ENCODE peak calls at places on chromosome 12, in seven cellular contexts. One of them, this sample, is unnamed.

GRCh38 chr12:76246611-76247010 is 101.6 kb downstream of the BBS10 start:
- DNase-seq in CD8-positive, alpha-beta memory T cell: no peak
- DNase-seq in SK-N-DZ: no peak
- DNase-seq in stimulated activated naive B cell treated with anti-CD40 and anti-IgM and Interleukin-4, amounts not matched to agents 10 μg/mL and 1 μg/mL and 100 μg/mL, for 72 hours: no peak
- DNase-seq in AML-193: no peak
- DNase-seq in effector CD4-positive, alpha-beta T cell: no peak
- DNase-seq in naive thymus-derived CD4-positive, alpha-beta T cell: no peak
- DNase-seq in this sample: no peak

GRCh38 chr12:113149361-113150150 is at the start of gene CFAP73:
- DNase-seq in CD8-positive, alpha-beta memory T cell: no peak
- DNase-seq in SK-N-DZ: peak
- DNase-seq in stimulated activated naive B cell treated with anti-CD40 and anti-IgM and Interleukin-4, amounts not matched to agents 10 μg/mL and 1 μg/mL and 100 μg/mL, for 72 hours: no peak
- DNase-seq in AML-193: no peak
- DNase-seq in effector CD4-positive, alpha-beta T cell: no peak
- DNase-seq in naive thymus-derived CD4-positive, alpha-beta T cell: no peak
- DNase-seq in this sample: no peak

GRCh38 chr12:102426599-102427541 is 53.5 kb downstream of the IGF1 start:
- DNase-seq in CD8-positive, alpha-beta memory T cell: no peak
- DNase-seq in SK-N-DZ: no peak
- DNase-seq in stimulated activated naive B cell treated with anti-CD40 and anti-IgM and Interleukin-4, amounts not matched to agents 10 μg/mL and 1 μg/mL and 100 μg/mL, for 72 hours: no peak
- DNase-seq in AML-193: no peak
- DNase-seq in effector CD4-positive, alpha-beta T cell: no peak
- DNase-seq in naive thymus-derived CD4-positive, alpha-beta T cell: no peak
- DNase-seq in this sample: no peak

GRCh38 chr12:125220404-125221273 is 155.4 kb downstream of the AACS start:
- DNase-seq in CD8-positive, alpha-beta memory T cell: no peak
- DNase-seq in SK-N-DZ: no peak
- DNase-seq in stimulated activated naive B cell treated with anti-CD40 and anti-IgM and Interleukin-4, amounts not matched to agents 10 μg/mL and 1 μg/mL and 100 μg/mL, for 72 hours: no peak
- DNase-seq in AML-193: no peak
- DNase-seq in effector CD4-positive, alpha-beta T cell: no peak
- DNase-seq in naive thymus-derived CD4-positive, alpha-beta T cell: no peak
- DNase-seq in this sample: no peak

GRCh38 chr12:64610092-64610659 is at the start of gene RASSF3:
- DNase-seq in CD8-positive, alpha-beta memory T cell: peak
- DNase-seq in SK-N-DZ: peak
- DNase-seq in stimulated activated naive B cell treated with anti-CD40 and anti-IgM and Interleukin-4, amounts not matched to agents 10 μg/mL and 1 μg/mL and 100 μg/mL, for 72 hours: peak
- DNase-seq in AML-193: peak
- DNase-seq in effector CD4-positive, alpha-beta T cell: peak
- DNase-seq in naive thymus-derived CD4-positive, alpha-beta T cell: peak
- DNase-seq in this sample: peak

GRCh38 chr12:111997300-111997699 is 15.7 kb downstream of the TMEM116 start:
- DNase-seq in CD8-positive, alpha-beta memory T cell: no peak
- DNase-seq in SK-N-DZ: no peak
- DNase-seq in stimulated activated naive B cell treated with anti-CD40 and anti-IgM and Interleukin-4, amounts not matched to agents 10 μg/mL and 1 μg/mL and 100 μg/mL, for 72 hours: no peak
- DNase-seq in AML-193: no peak
- DNase-seq in effector CD4-positive, alpha-beta T cell: no peak
- DNase-seq in naive thymus-derived CD4-positive, alpha-beta T cell: no peak
- DNase-seq in this sample: no peak

GRCh38 chr12:57899010-57899662 is 42.2 kb upstream of the ATP23 start:
- DNase-seq in CD8-positive, alpha-beta memory T cell: peak
- DNase-seq in SK-N-DZ: no peak
- DNase-seq in stimulated activated naive B cell treated with anti-CD40 and anti-IgM and Interleukin-4, amounts not matched to agents 10 μg/mL and 1 μg/mL and 100 μg/mL, for 72 hours: peak
- DNase-seq in AML-193: no peak
- DNase-seq in effector CD4-positive, alpha-beta T cell: peak
- DNase-seq in naive thymus-derived CD4-positive, alpha-beta T cell: peak
- DNase-seq in this sample: peak

GRCh38 chr12:72271741-72272661 is at the start of gene TRHDE:
- DNase-seq in CD8-positive, alpha-beta memory T cell: no peak
- DNase-seq in SK-N-DZ: peak
- DNase-seq in stimulated activated naive B cell treated with anti-CD40 and anti-IgM and Interleukin-4, amounts not matched to agents 10 μg/mL and 1 μg/mL and 100 μg/mL, for 72 hours: no peak
- DNase-seq in AML-193: no peak
- DNase-seq in effector CD4-positive, alpha-beta T cell: no peak
- DNase-seq in naive thymus-derived CD4-positive, alpha-beta T cell: no peak
- DNase-seq in this sample: no peak

GRCh38 chr12:124442772-124443445 is 124.5 kb downstream of the NCOR2 start:
- DNase-seq in CD8-positive, alpha-beta memory T cell: no peak
- DNase-seq in SK-N-DZ: no peak
- DNase-seq in stimulated activated naive B cell treated with anti-CD40 and anti-IgM and Interleukin-4, amounts not matched to agents 10 μg/mL and 1 μg/mL and 100 μg/mL, for 72 hours: no peak
- DNase-seq in AML-193: no peak
- DNase-seq in effector CD4-positive, alpha-beta T cell: no peak
- DNase-seq in naive thymus-derived CD4-positive, alpha-beta T cell: no peak
- DNase-seq in this sample: no peak

GRCh38 chr12:111454311-111454710 is 48.6 kb downstream of the SH2B3 start:
- DNase-seq in CD8-positive, alpha-beta memory T cell: no peak
- DNase-seq in SK-N-DZ: no peak
- DNase-seq in stimulated activated naive B cell treated with anti-CD40 and anti-IgM and Interleukin-4, amounts not matched to agents 10 μg/mL and 1 μg/mL and 100 μg/mL, for 72 hours: no peak
- DNase-seq in AML-193: no peak
- DNase-seq in effector CD4-positive, alpha-beta T cell: no peak
- DNase-seq in naive thymus-derived CD4-positive, alpha-beta T cell: no peak
- DNase-seq in this sample: no peak

GRCh38 chr12:2693204-2693860 is 101.4 kb upstream of the FKBP4 start:
- DNase-seq in CD8-positive, alpha-beta memory T cell: no peak
- DNase-seq in SK-N-DZ: no peak
- DNase-seq in stimulated activated naive B cell treated with anti-CD40 and anti-IgM and Interleukin-4, amounts not matched to agents 10 μg/mL and 1 μg/mL and 100 μg/mL, for 72 hours: no peak
- DNase-seq in AML-193: peak
- DNase-seq in effector CD4-positive, alpha-beta T cell: no peak
- DNase-seq in naive thymus-derived CD4-positive, alpha-beta T cell: no peak
- DNase-seq in this sample: no peak

GRCh38 chr12:104207416-104207941 is 8.1 kb upstream of the TXNRD1 start:
- DNase-seq in CD8-positive, alpha-beta memory T cell: no peak
- DNase-seq in SK-N-DZ: no peak
- DNase-seq in stimulated activated naive B cell treated with anti-CD40 and anti-IgM and Interleukin-4, amounts not matched to agents 10 μg/mL and 1 μg/mL and 100 μg/mL, for 72 hours: no peak
- DNase-seq in AML-193: no peak
- DNase-seq in effector CD4-positive, alpha-beta T cell: no peak
- DNase-seq in naive thymus-derived CD4-positive, alpha-beta T cell: no peak
- DNase-seq in this sample: no peak

GRCh38 chr12:86551146-86551571 is 295.0 kb upstream of the MGAT4C start:
- DNase-seq in CD8-positive, alpha-beta memory T cell: no peak
- DNase-seq in SK-N-DZ: no peak
- DNase-seq in stimulated activated naive B cell treated with anti-CD40 and anti-IgM and Interleukin-4, amounts not matched to agents 10 μg/mL and 1 μg/mL and 100 μg/mL, for 72 hours: no peak
- DNase-seq in AML-193: no peak
- DNase-seq in effector CD4-positive, alpha-beta T cell: no peak
- DNase-seq in naive thymus-derived CD4-positive, alpha-beta T cell: no peak
- DNase-seq in this sample: no peak

GRCh38 chr12:7916936-7917335 is 19.1 kb downstream of the SLC2A3 start:
- DNase-seq in CD8-positive, alpha-beta memory T cell: no peak
- DNase-seq in SK-N-DZ: no peak
- DNase-seq in stimulated activated naive B cell treated with anti-CD40 and anti-IgM and Interleukin-4, amounts not matched to agents 10 μg/mL and 1 μg/mL and 100 μg/mL, for 72 hours: no peak
- DNase-seq in AML-193: no peak
- DNase-seq in effector CD4-positive, alpha-beta T cell: no peak
- DNase-seq in naive thymus-derived CD4-positive, alpha-beta T cell: no peak
- DNase-seq in this sample: no peak

This sample was measured in T-helper 1 cell.